ENCODE peak calls at places on chromosomes 2 and 18, in five cellular contexts. One of them, this sample, is unnamed.
A peak's percentile ranks its signal among the peaks of the same experiment; 100 is the strongest.

GRCh38 chr2:32591669-32592463 is 36.0 kb upstream of the TTC27 start:
- DNase-seq in NCI-H2081: no peak
- DNase-seq in amniotic epithelial cell: peak; percentile 29
- DNase-seq in activated CD4-positive, alpha-beta T cell treated with anti-CD3 and anti-CD28 coated beads, Interleukin-2, amount 50 U/mL, for 4 hours: no peak
- DNase-seq in GM12865: peak; percentile 35
- DNase-seq in this sample: peak; percentile 83

GRCh38 chr2:196515041-196515440 is 124.5 kb upstream of the CCDC150 start:
- DNase-seq in NCI-H2081: peak; percentile 18
- DNase-seq in amniotic epithelial cell: no peak
- DNase-seq in activated CD4-positive, alpha-beta T cell treated with anti-CD3 and anti-CD28 coated beads, Interleukin-2, amount 50 U/mL, for 4 hours: no peak
- DNase-seq in GM12865: no peak
- DNase-seq in this sample: no peak

GRCh38 chr2:152600698-152601097 is 116.6 kb downstream of the PRPF40A start:
- DNase-seq in NCI-H2081: no peak
- DNase-seq in amniotic epithelial cell: peak; percentile 86
- DNase-seq in activated CD4-positive, alpha-beta T cell treated with anti-CD3 and anti-CD28 coated beads, Interleukin-2, amount 50 U/mL, for 4 hours: no peak
- DNase-seq in GM12865: no peak
- DNase-seq in this sample: no peak

GRCh38 chr2:108858894-108859293 is 72.3 kb downstream of the CCDC138 start:
- DNase-seq in NCI-H2081: no peak
- DNase-seq in amniotic epithelial cell: peak; percentile 68
- DNase-seq in activated CD4-positive, alpha-beta T cell treated with anti-CD3 and anti-CD28 coated beads, Interleukin-2, amount 50 U/mL, for 4 hours: no peak
- DNase-seq in GM12865: no peak
- DNase-seq in this sample: no peak

GRCh38 chr18:46051731-46052461 is 20.2 kb downstream of the PSTPIP2 start:
- DNase-seq in NCI-H2081: no peak
- DNase-seq in amniotic epithelial cell: peak; percentile 95
- DNase-seq in activated CD4-positive, alpha-beta T cell treated with anti-CD3 and anti-CD28 coated beads, Interleukin-2, amount 50 U/mL, for 4 hours: no peak
- DNase-seq in GM12865: no peak
- DNase-seq in this sample: no peak

GRCh38 chr2:42142476-42143184 is 26.5 kb upstream of the EML4 start:
- DNase-seq in NCI-H2081: no peak
- DNase-seq in amniotic epithelial cell: no peak
- DNase-seq in activated CD4-positive, alpha-beta T cell treated with anti-CD3 and anti-CD28 coated beads, Interleukin-2, amount 50 U/mL, for 4 hours: no peak
- DNase-seq in GM12865: no peak
- DNase-seq in this sample: peak; percentile 22

GRCh38 chr2:46770622-46771021 is 145.0 kb downstream of the MCFD2 start:
- DNase-seq in NCI-H2081: no peak
- DNase-seq in amniotic epithelial cell: peak; percentile 93
- DNase-seq in activated CD4-positive, alpha-beta T cell treated with anti-CD3 and anti-CD28 coated beads, Interleukin-2, amount 50 U/mL, for 4 hours: no peak
- DNase-seq in GM12865: no peak
- DNase-seq in this sample: no peak

GRCh38 chr18:10101293-10101701 is 187.5 kb downstream of the VAPA start:
- DNase-seq in NCI-H2081: no peak
- DNase-seq in amniotic epithelial cell: no peak
- DNase-seq in activated CD4-positive, alpha-beta T cell treated with anti-CD3 and anti-CD28 coated beads, Interleukin-2, amount 50 U/mL, for 4 hours: no peak
- DNase-seq in GM12865: no peak
- DNase-seq in this sample: peak; percentile 80

GRCh38 chr18:59878644-59879043 is 21.2 kb upstream of the PMAIP1 start:
- DNase-seq in NCI-H2081: no peak
- DNase-seq in amniotic epithelial cell: no peak
- DNase-seq in activated CD4-positive, alpha-beta T cell treated with anti-CD3 and anti-CD28 coated beads, Interleukin-2, amount 50 U/mL, for 4 hours: no peak
- DNase-seq in GM12865: peak; percentile 61
- DNase-seq in this sample: no peak

GRCh38 chr2:102063360-102063947 is 71.7 kb downstream of the IL1R2 start:
- DNase-seq in NCI-H2081: no peak
- DNase-seq in amniotic epithelial cell: peak; percentile 97
- DNase-seq in activated CD4-positive, alpha-beta T cell treated with anti-CD3 and anti-CD28 coated beads, Interleukin-2, amount 50 U/mL, for 4 hours: no peak
- DNase-seq in GM12865: no peak
- DNase-seq in this sample: peak; percentile 91

GRCh38 chr2:6771539-6772365 is 94.0 kb downstream of the CMPK2 start:
- DNase-seq in NCI-H2081: no peak
- DNase-seq in amniotic epithelial cell: no peak
- DNase-seq in activated CD4-positive, alpha-beta T cell treated with anti-CD3 and anti-CD28 coated beads, Interleukin-2, amount 50 U/mL, for 4 hours: no peak
- DNase-seq in GM12865: peak; percentile 5
- DNase-seq in this sample: no peak

GRCh38 chr2:84132371-84132770 is 326.7 kb downstream of the SUCLG1 start:
- DNase-seq in NCI-H2081: no peak
- DNase-seq in amniotic epithelial cell: no peak
- DNase-seq in activated CD4-positive, alpha-beta T cell treated with anti-CD3 and anti-CD28 coated beads, Interleukin-2, amount 50 U/mL, for 4 hours: no peak
- DNase-seq in GM12865: no peak
- DNase-seq in this sample: no peak

GRCh38 chr2:170813611-170814550 is 2.8 kb upstream of the GAD1 start:
- DNase-seq in NCI-H2081: peak; percentile 34
- DNase-seq in amniotic epithelial cell: peak; percentile 50
- DNase-seq in activated CD4-positive, alpha-beta T cell treated with anti-CD3 and anti-CD28 coated beads, Interleukin-2, amount 50 U/mL, for 4 hours: no peak
- DNase-seq in GM12865: peak; percentile 21
- DNase-seq in this sample: peak; percentile 67

GRCh38 chr2:191432121-191432520 is 186.9 kb downstream of the MYO1B start:
- DNase-seq in NCI-H2081: no peak
- DNase-seq in amniotic epithelial cell: no peak
- DNase-seq in activated CD4-positive, alpha-beta T cell treated with anti-CD3 and anti-CD28 coated beads, Interleukin-2, amount 50 U/mL, for 4 hours: no peak
- DNase-seq in GM12865: no peak
- DNase-seq in this sample: no peak

GRCh38 chr2:204880928-204881327 is 335.7 kb downstream of the PARD3B start:
- DNase-seq in NCI-H2081: no peak
- DNase-seq in amniotic epithelial cell: no peak
- DNase-seq in activated CD4-positive, alpha-beta T cell treated with anti-CD3 and anti-CD28 coated beads, Interleukin-2, amount 50 U/mL, for 4 hours: no peak
- DNase-seq in GM12865: no peak
- DNase-seq in this sample: no peak

GRCh38 chr2:154452906-154453493 is 245.5 kb upstream of the KCNJ3 start:
- DNase-seq in NCI-H2081: peak; percentile 50
- DNase-seq in amniotic epithelial cell: peak; percentile 10
- DNase-seq in activated CD4-positive, alpha-beta T cell treated with anti-CD3 and anti-CD28 coated beads, Interleukin-2, amount 50 U/mL, for 4 hours: no peak
- DNase-seq in GM12865: peak; percentile 33
- DNase-seq in this sample: peak; percentile 53

GRCh38 chr2:222933458-222933857 is 72.6 kb downstream of the ACSL3 start:
- DNase-seq in NCI-H2081: no peak
- DNase-seq in amniotic epithelial cell: no peak
- DNase-seq in activated CD4-positive, alpha-beta T cell treated with anti-CD3 and anti-CD28 coated beads, Interleukin-2, amount 50 U/mL, for 4 hours: no peak
- DNase-seq in GM12865: no peak
- DNase-seq in this sample: no peak

GRCh38 chr2:60492550-60492949 is 60.9 kb downstream of the BCL11A start:
- DNase-seq in NCI-H2081: no peak
- DNase-seq in amniotic epithelial cell: no peak
- DNase-seq in activated CD4-positive, alpha-beta T cell treated with anti-CD3 and anti-CD28 coated beads, Interleukin-2, amount 50 U/mL, for 4 hours: no peak
- DNase-seq in GM12865: no peak
- DNase-seq in this sample: no peak

This sample was measured in NB4.